ENCODE peak calls at places on chromosomes 16 and 17, in nine cellular contexts. One of them, this sample, is unnamed.

GRCh38 chr16:15672514-15673167 is 22.6 kb downstream of the NDE1 start:
- DNase-seq in fibroblast of lung: peak; percentile 99
- DNase-seq in HCT116: no peak
- DNase-seq in tibial nerve: peak; percentile 94
- DNase-seq in bronchial epithelial cell: peak; percentile 99
- DNase-seq in kidney epithelial cell: peak; percentile 79
- DNase-seq in sigmoid colon: peak; percentile 98
- DNase-seq in pancreas: no peak
- DNase-seq in Peyer's patch: peak; percentile 93
- DNase-seq in this sample: peak; percentile 86

GRCh38 chr16:72025404-72026114 is 17.0 kb downstream of the DHODH start:
- DNase-seq in tibial nerve: no peak
- DNase-seq in kidney epithelial cell: no peak
- DNase-seq in HCT116: no peak
- DNase-seq in pancreas: no peak
- DNase-seq in bronchial epithelial cell: no peak
- DNase-seq in sigmoid colon: no peak
- DNase-seq in fibroblast of lung: no peak
- DNase-seq in Peyer's patch: no peak
- DNase-seq in this sample: no peak

GRCh38 chr17:3867606-3868005 is 21.6 kb upstream of the NCBP3 start:
- DNase-seq in HCT116: no peak
- DNase-seq in bronchial epithelial cell: no peak
- DNase-seq in pancreas: no peak
- DNase-seq in sigmoid colon: no peak
- DNase-seq in fibroblast of lung: no peak
- DNase-seq in Peyer's patch: no peak
- DNase-seq in tibial nerve: no peak
- DNase-seq in kidney epithelial cell: no peak
- DNase-seq in this sample: no peak

GRCh38 chr17:79305831-79306687 is 231.4 kb downstream of the ENGASE start:
- DNase-seq in tibial nerve: no peak
- DNase-seq in Peyer's patch: no peak
- DNase-seq in bronchial epithelial cell: no peak
- DNase-seq in fibroblast of lung: no peak
- DNase-seq in pancreas: peak; percentile 80
- DNase-seq in kidney epithelial cell: no peak
- DNase-seq in sigmoid colon: no peak
- DNase-seq in HCT116: no peak
- DNase-seq in this sample: no peak

GRCh38 chr16:85583491-85584181 is 29.5 kb upstream of the GSE1 start:
- DNase-seq in tibial nerve: no peak
- DNase-seq in kidney epithelial cell: no peak
- DNase-seq in HCT116: no peak
- DNase-seq in bronchial epithelial cell: no peak
- DNase-seq in Peyer's patch: no peak
- DNase-seq in sigmoid colon: no peak
- DNase-seq in fibroblast of lung: peak; percentile 70
- DNase-seq in pancreas: no peak
- DNase-seq in this sample: no peak

GRCh38 chr17:76097716-76098295 is 5.8 kb downstream of the EXOC7 start:
- DNase-seq in pancreas: no peak
- DNase-seq in HCT116: no peak
- DNase-seq in Peyer's patch: no peak
- DNase-seq in fibroblast of lung: no peak
- DNase-seq in kidney epithelial cell: no peak
- DNase-seq in tibial nerve: no peak
- DNase-seq in bronchial epithelial cell: no peak
- DNase-seq in sigmoid colon: no peak
- DNase-seq in this sample: no peak

GRCh38 chr16:87724490-87725291 is 41.1 kb downstream of the KLHDC4 start:
- DNase-seq in pancreas: no peak
- DNase-seq in HCT116: no peak
- DNase-seq in kidney epithelial cell: no peak
- DNase-seq in tibial nerve: no peak
- DNase-seq in sigmoid colon: no peak
- DNase-seq in Peyer's patch: no peak
- DNase-seq in bronchial epithelial cell: no peak
- DNase-seq in fibroblast of lung: no peak
- DNase-seq in this sample: no peak

GRCh38 chr17:34997355-34997862 is 17.1 kb downstream of the LIG3 start:
- DNase-seq in pancreas: no peak
- DNase-seq in Peyer's patch: peak; percentile 52
- DNase-seq in fibroblast of lung: peak; percentile 95
- DNase-seq in HCT116: no peak
- DNase-seq in tibial nerve: no peak
- DNase-seq in kidney epithelial cell: no peak
- DNase-seq in bronchial epithelial cell: no peak
- DNase-seq in sigmoid colon: peak; percentile 91
- DNase-seq in this sample: peak; percentile 31

GRCh38 chr17:66123163-66123562 is 68.8 kb downstream of the CEP112 start:
- DNase-seq in pancreas: no peak
- DNase-seq in sigmoid colon: no peak
- DNase-seq in fibroblast of lung: peak; percentile 28
- DNase-seq in Peyer's patch: no peak
- DNase-seq in kidney epithelial cell: no peak
- DNase-seq in tibial nerve: no peak
- DNase-seq in bronchial epithelial cell: peak; percentile 20
- DNase-seq in HCT116: peak; percentile 15
- DNase-seq in this sample: no peak

GRCh38 chr17:73510981-73511442 is 133.2 kb downstream of the SDK2 start:
- DNase-seq in Peyer's patch: no peak
- DNase-seq in tibial nerve: no peak
- DNase-seq in kidney epithelial cell: no peak
- DNase-seq in sigmoid colon: no peak
- DNase-seq in fibroblast of lung: no peak
- DNase-seq in bronchial epithelial cell: peak; percentile 45
- DNase-seq in pancreas: no peak
- DNase-seq in HCT116: no peak
- DNase-seq in this sample: no peak

GRCh38 chr17:73516356-73516755 is 127.9 kb downstream of the SDK2 start:
- DNase-seq in fibroblast of lung: no peak
- DNase-seq in sigmoid colon: no peak
- DNase-seq in Peyer's patch: no peak
- DNase-seq in HCT116: no peak
- DNase-seq in tibial nerve: no peak
- DNase-seq in bronchial epithelial cell: no peak
- DNase-seq in pancreas: no peak
- DNase-seq in kidney epithelial cell: no peak
- DNase-seq in this sample: no peak

GRCh38 chr17:73514146-73514863 is 129.9 kb downstream of the SDK2 start:
- DNase-seq in Peyer's patch: no peak
- DNase-seq in HCT116: no peak
- DNase-seq in tibial nerve: no peak
- DNase-seq in sigmoid colon: no peak
- DNase-seq in bronchial epithelial cell: no peak
- DNase-seq in pancreas: no peak
- DNase-seq in fibroblast of lung: no peak
- DNase-seq in kidney epithelial cell: no peak
- DNase-seq in this sample: no peak

GRCh38 chr17:73511716-73512115 is 132.5 kb downstream of the SDK2 start:
- DNase-seq in fibroblast of lung: no peak
- DNase-seq in tibial nerve: no peak
- DNase-seq in bronchial epithelial cell: no peak
- DNase-seq in Peyer's patch: no peak
- DNase-seq in sigmoid colon: no peak
- DNase-seq in HCT116: no peak
- DNase-seq in pancreas: no peak
- DNase-seq in kidney epithelial cell: no peak
- DNase-seq in this sample: no peak

GRCh38 chr17:73513426-73513825 is 130.8 kb downstream of the SDK2 start:
- DNase-seq in pancreas: no peak
- DNase-seq in tibial nerve: no peak
- DNase-seq in kidney epithelial cell: no peak
- DNase-seq in HCT116: no peak
- DNase-seq in fibroblast of lung: no peak
- DNase-seq in bronchial epithelial cell: no peak
- DNase-seq in sigmoid colon: no peak
- DNase-seq in Peyer's patch: no peak
- DNase-seq in this sample: no peak
- TF ChIP-seq CTCF in pancreas: no peak
- TF ChIP-seq CTCF in tibial nerve: no peak
- TF ChIP-seq CTCF in kidney epithelial cell: no peak
- TF ChIP-seq CTCF in HCT116: no peak
- TF ChIP-seq CTCF in fibroblast of lung: no peak
- TF ChIP-seq CTCF in bronchial epithelial cell: no peak
- TF ChIP-seq CTCF in sigmoid colon: no peak
- TF ChIP-seq CTCF in Peyer's patch: no peak
- TF ChIP-seq CTCF in this sample: no peak

GRCh38 chr17:2406903-2407790 is 6.3 kb upstream of the MNT start:
- DNase-seq in bronchial epithelial cell: peak; percentile 99
- DNase-seq in Peyer's patch: peak; percentile 94
- DNase-seq in kidney epithelial cell: peak; percentile 92
- DNase-seq in sigmoid colon: peak; percentile 87
- DNase-seq in pancreas: peak; percentile 25
- DNase-seq in fibroblast of lung: peak; percentile 93
- DNase-seq in HCT116: peak; percentile 90
- DNase-seq in tibial nerve: peak; percentile 58
- DNase-seq in this sample: peak; percentile 93
- H3K4me3 ChIP-seq in bronchial epithelial cell: no peak overlapping the region
- H3K4me3 ChIP-seq in Peyer's patch: peak overlapping the region; percentile 8
- H3K4me3 ChIP-seq in kidney epithelial cell: no peak overlapping the region
- H3K4me3 ChIP-seq in sigmoid colon: no peak overlapping the region
- H3K4me3 ChIP-seq in pancreas: no peak overlapping the region
- H3K4me3 ChIP-seq in fibroblast of lung: no peak overlapping the region
- H3K4me3 ChIP-seq in HCT116: peak overlapping the region; percentile 7
- H3K4me3 ChIP-seq in tibial nerve: no peak overlapping the region
- H3K4me3 ChIP-seq in this sample: no peak overlapping the region

GRCh38 chr16:29989111-29989858 is 6.1 kb downstream of the HIRIP3 start:
- DNase-seq in HCT116: no peak
- DNase-seq in sigmoid colon: peak; percentile 35
- DNase-seq in tibial nerve: no peak
- DNase-seq in Peyer's patch: no peak
- DNase-seq in bronchial epithelial cell: no peak
- DNase-seq in fibroblast of lung: no peak
- DNase-seq in pancreas: no peak
- DNase-seq in kidney epithelial cell: no peak
- DNase-seq in this sample: no peak

GRCh38 chr16:29988346-29989075 is 6.9 kb downstream of the HIRIP3 start:
- DNase-seq in bronchial epithelial cell: no peak
- DNase-seq in pancreas: no peak
- DNase-seq in sigmoid colon: peak; percentile 52
- DNase-seq in tibial nerve: no peak
- DNase-seq in HCT116: no peak
- DNase-seq in fibroblast of lung: no peak
- DNase-seq in Peyer's patch: no peak
- DNase-seq in kidney epithelial cell: no peak
- DNase-seq in this sample: no peak

GRCh38 chr16:29986931-29987330 is 8.5 kb downstream of the HIRIP3 start:
- DNase-seq in fibroblast of lung: no peak
- DNase-seq in Peyer's patch: no peak
- DNase-seq in sigmoid colon: no peak
- DNase-seq in HCT116: no peak
- DNase-seq in tibial nerve: no peak
- DNase-seq in kidney epithelial cell: no peak
- DNase-seq in pancreas: no peak
- DNase-seq in bronchial epithelial cell: no peak
- DNase-seq in this sample: no peak

GRCh38 chr16:29986231-29986630 is 9.2 kb downstream of the HIRIP3 start:
- DNase-seq in pancreas: no peak
- DNase-seq in sigmoid colon: no peak
- DNase-seq in kidney epithelial cell: no peak
- DNase-seq in bronchial epithelial cell: no peak
- DNase-seq in HCT116: no peak
- DNase-seq in tibial nerve: no peak
- DNase-seq in Peyer's patch: no peak
- DNase-seq in fibroblast of lung: no peak
- DNase-seq in this sample: no peak

DNA sequence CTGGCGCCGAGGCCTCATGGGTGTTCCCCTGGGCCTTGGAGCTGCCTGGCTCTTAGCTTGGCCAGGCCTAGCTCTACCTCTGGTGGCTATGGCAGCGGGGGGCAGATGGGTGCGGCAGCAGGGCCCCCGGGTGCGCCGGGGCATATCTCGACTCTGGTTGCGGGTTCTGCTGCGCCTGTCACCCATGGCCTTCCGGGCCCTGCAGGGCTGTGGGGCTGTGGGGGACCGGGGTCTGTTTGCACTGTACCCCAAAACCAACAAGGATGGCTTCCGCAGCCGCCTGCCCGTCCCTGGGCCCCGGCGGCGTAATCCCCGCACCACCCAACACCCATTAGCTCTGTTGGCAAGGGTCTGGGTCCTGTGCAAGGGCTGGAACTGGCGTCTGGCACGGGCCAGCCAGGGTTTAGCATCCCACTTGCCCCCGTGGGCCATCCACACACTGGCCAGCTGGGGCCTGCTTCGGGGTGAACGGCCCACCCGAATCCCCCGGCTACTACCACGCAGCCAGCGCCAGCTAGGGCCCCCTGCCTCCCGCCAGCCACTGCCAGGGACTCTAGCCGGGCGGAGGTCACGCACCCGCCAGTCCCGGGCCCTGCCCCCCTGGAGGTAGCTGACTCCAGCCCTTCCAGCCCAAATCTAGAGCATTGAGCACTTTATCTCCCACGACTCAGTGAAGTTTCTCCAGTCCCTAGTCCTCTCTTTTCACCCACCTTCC is 7.9 kb downstream of the HIRIP3 start:
- DNase-seq in bronchial epithelial cell: no peak
- DNase-seq in Peyer's patch: no peak
- DNase-seq in pancreas: no peak
- DNase-seq in kidney epithelial cell: no peak
- DNase-seq in HCT116: no peak
- DNase-seq in fibroblast of lung: no peak
- DNase-seq in tibial nerve: no peak
- DNase-seq in sigmoid colon: no peak
- DNase-seq in this sample: no peak
- H3K36me3 ChIP-seq in bronchial epithelial cell: peaks cover 50% of the 10 kb centered on the region
- H3K36me3 ChIP-seq in Peyer's patch: peaks cover 3% of the 10 kb centered on the region
- H3K36me3 ChIP-seq in pancreas: peaks cover 49% of the 10 kb centered on the region
- H3K36me3 ChIP-seq in kidney epithelial cell: peaks cover 1% of the 10 kb centered on the region
- H3K36me3 ChIP-seq in HCT116: peaks cover 55% of the 10 kb centered on the region
- H3K36me3 ChIP-seq in fibroblast of lung: peaks cover 38% of the 10 kb centered on the region
- H3K36me3 ChIP-seq in tibial nerve: peaks cover 13% of the 10 kb centered on the region
- H3K36me3 ChIP-seq in sigmoid colon: peaks cover 85% of the 10 kb centered on the region
- H3K36me3 ChIP-seq in this sample: peaks cover 8% of the 10 kb centered on the region

DNA sequence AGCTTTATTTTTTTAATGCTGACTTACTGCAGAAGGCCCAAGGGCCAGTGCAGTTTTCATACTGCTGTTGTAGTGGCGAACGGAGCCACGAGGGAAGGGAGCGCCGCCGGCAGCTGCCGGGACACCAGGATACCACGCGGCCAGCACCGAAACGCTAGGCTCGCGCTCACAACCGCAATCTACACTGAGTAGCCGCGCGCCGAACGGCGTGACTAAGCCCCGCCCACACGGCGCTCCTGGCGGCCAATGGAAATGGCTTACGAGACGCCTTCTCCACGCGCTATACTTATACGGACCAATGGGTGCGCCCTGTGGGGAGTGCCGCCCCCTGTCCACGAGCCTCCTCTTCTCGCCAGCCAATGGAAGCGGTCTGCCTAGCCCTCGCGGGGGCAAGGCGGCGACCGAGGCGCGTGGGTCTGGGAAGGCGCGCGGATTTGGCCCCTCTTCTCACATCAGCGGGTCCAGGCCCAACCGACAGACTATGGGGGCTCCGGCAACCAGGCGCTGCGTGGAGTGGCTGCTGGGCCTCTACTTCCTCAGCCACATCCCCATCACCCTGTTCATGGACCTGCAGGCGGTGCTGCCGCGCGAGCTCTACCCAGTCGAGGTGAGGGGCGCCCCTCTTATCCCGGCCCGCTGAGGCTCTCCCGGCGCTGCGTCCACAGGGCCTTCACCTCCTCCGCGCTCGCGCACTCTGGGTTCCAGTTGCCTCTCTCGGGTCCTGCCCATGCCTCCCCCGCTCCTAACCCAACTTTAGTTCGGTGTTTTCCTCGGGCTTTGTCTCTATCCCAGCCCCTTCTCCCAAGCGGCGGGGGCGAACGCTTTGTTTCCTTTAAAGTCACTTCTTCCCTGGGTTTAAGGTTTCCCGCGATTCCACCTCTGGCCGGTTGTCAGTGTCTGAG is at the start of gene TMEM97:
- DNase-seq in bronchial epithelial cell: peak; percentile 90
- DNase-seq in pancreas: peak; percentile 99
- DNase-seq in kidney epithelial cell: peak; percentile 88
- DNase-seq in sigmoid colon: peak; percentile 98
- DNase-seq in Peyer's patch: peak; percentile 98
- DNase-seq in HCT116: peak; percentile 90
- DNase-seq in fibroblast of lung: peak; percentile 96
- DNase-seq in tibial nerve: peak; percentile 90
- DNase-seq in this sample: peak; percentile 98
- TF ChIP-seq CTCF in bronchial epithelial cell: peak; percentile 12
- TF ChIP-seq CTCF in pancreas: no peak
- TF ChIP-seq CTCF in kidney epithelial cell: no peak
- TF ChIP-seq CTCF in sigmoid colon: no peak
- TF ChIP-seq CTCF in Peyer's patch: peak; percentile 18
- TF ChIP-seq CTCF in HCT116: no peak
- TF ChIP-seq CTCF in fibroblast of lung: peak; percentile 8
- TF ChIP-seq CTCF in tibial nerve: peak; percentile 39
- TF ChIP-seq CTCF in this sample: no peak

This sample was measured in colonic mucosa.